ENCODE peak calls at places on chromosomes 5 and 9, in five cellular contexts. Y is fibroblast of the aortic adventitia, P is choroid plexus epithelial cell, U is AG10803, K is NB4. V is an unnamed sample.

GRCh38 chr5:145797336-145797735 is 37.8 kb downstream of the PRELID2 start:
- DNase-seq in Y (peak), P (peak), U (peak), K (peak), V (peak)

GRCh38 chr5:146699729-146700430 is 178.7 kb downstream of the PPP2R2B start:
- DNase-seq in Y (no peak), P (no peak), U (no peak), K (no peak), V (no peak)

GRCh38 chr9:83060557-83060956 is 2.4 kb downstream of the RASEF start:
- DNase-seq in Y (no peak), P (no peak), U (no peak), K (no peak), V (no peak)

GRCh38 chr5:124395287-124395686 is 351.2 kb downstream of the ZNF608 start:
- DNase-seq in Y (no peak), P (peak), U (no peak), K (no peak), V (no peak)

GRCh38 chr5:126805108-126805507 is 28.2 kb downstream of the LMNB1 start:
- DNase-seq in Y (peak), P (peak), U (peak), K (peak), V (peak)

GRCh38 chr5:81778642-81779041 is 27.7 kb upstream of the SSBP2 start:
- DNase-seq in Y (peak), P (peak), U (peak), K (peak), V (peak)

GRCh38 chr5:14286574-14287399 is 143.6 kb downstream of the TRIO start:
- DNase-seq in Y (peak), P (no peak), U (no peak), K (no peak), V (no peak)

GRCh38 chr5:61275841-61276240 is 56.2 kb upstream of the ZSWIM6 start:
- DNase-seq in Y (peak), P (peak), U (peak), K (peak), V (peak)

GRCh38 chr9:90296539-90296938 is 346.1 kb downstream of the DIRAS2 start:
- DNase-seq in Y (peak), P (no peak), U (no peak), K (no peak), V (peak)

GRCh38 chr5:140075371-140075770 is 32.3 kb upstream of the NRG2 start:
- DNase-seq in Y (peak), P (peak), U (peak), K (peak), V (peak)

GRCh38 chr9:107732781-107733529 is 243.4 kb upstream of the KLF4 start:
- DNase-seq in Y (peak), P (peak), U (peak), K (no peak), V (peak)

GRCh38 chr5:105563842-105564241 is 2001.3 kb upstream of the NUDT12 start:
- DNase-seq in Y (no peak), P (no peak), U (no peak), K (no peak), V (no peak)

GRCh38 chr5:139146809-139147742 is 51.1 kb downstream of the SIL1 start:
- DNase-seq in Y (no peak), P (peak), U (peak), K (no peak), V (no peak)

GRCh38 chr5:58724992-58725391 is 142.1 kb downstream of the RAB3C start:
- DNase-seq in Y (no peak), P (no peak), U (no peak), K (no peak), V (no peak)

GRCh38 chr5:79111387-79111959 is at the start of gene BHMT:
- DNase-seq in Y (no peak), P (no peak), U (no peak), K (no peak), V (no peak)

GRCh38 chr5:118553662-118554061 is 434.7 kb downstream of the DTWD2 start:
- DNase-seq in Y (peak), P (peak), U (peak), K (peak), V (peak)

GRCh38 chr5:93581738-93582414 is 857 bp upstream of the NR2F1-AS1 start:
- DNase-seq in Y (peak), P (peak), U (peak), K (peak), V (peak)

GRCh38 chr9:81394816-81395215 is 294.5 kb downstream of the TLE1 start:
- DNase-seq in Y (no peak), P (no peak), U (no peak), K (no peak), V (no peak)

GRCh38 chr5:170278611-170279500 is 18.7 kb downstream of the LCP2 start:
- DNase-seq in Y (no peak), P (peak), U (no peak), K (peak), V (no peak)

DNA sequence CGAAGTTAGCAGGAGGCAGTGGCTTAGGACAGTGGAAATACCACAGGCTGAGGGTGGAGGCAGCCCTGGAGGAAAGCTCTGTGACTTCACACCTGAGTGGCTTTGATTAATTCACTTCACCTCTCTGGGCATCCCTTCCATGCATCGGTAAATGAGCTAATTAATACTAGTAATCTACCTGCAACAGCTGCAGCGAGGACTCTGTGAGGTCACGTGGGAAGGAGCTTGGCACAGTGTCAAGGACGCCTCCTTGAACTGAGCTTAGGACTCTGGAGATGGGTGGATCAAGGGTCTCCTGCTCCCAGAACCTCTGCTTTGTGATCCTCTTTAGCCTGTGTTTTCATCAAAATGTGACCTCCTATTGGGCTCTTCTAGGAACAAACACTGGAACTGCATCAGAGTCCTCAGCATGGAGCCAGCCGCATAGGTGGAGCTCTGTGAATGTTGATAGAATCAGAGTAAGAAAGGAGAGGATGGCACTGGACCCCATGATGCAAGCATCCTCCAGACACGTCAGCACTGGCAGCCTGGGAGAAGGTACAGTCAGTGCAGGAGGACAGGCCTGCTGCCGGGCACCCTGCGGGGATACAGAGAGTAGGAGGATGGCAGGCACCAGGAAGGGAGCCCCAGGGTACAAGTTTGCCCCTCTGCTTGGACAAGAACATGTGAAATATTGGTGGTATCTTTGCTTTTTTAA is 952 bp upstream of the ANGPTL2 start:
- DNase-seq in Y (peak), P (no peak), U (no peak), K (no peak), V (no peak)
- H3K4me3 ChIP-seq in Y (peak), P (no peak), U (peak), K (no peak), V (peak)

GRCh38 chr5:137891849-137892248 is 2.6 kb downstream of the PKD2L2 start:
- DNase-seq in Y (no peak), P (no peak), U (no peak), K (peak), V (no peak)
- TF ChIP-seq CTCF in Y (peak), P (peak), U (no peak), K (no peak), V (peak)

GRCh38 chr5:136191304-136192014 is 1.5 kb downstream of the SMIM32 start:
- DNase-seq in Y (peak), P (peak), U (peak), K (peak), V (peak)
- H3K4me3 ChIP-seq in Y (peak), P (peak), U (peak), K (no peak), V (peak)

GRCh38 chr9:136111910-136112309 is 6.8 kb downstream of the TMEM250 start:
- DNase-seq in Y (no peak), P (no peak), U (no peak), K (no peak), V (no peak)

GRCh38 chr9:136111190-136111589 is 7.5 kb downstream of the TMEM250 start:
- DNase-seq in Y (no peak), P (no peak), U (no peak), K (no peak), V (no peak)

GRCh38 chr9:136109351-136110081 is 9.2 kb downstream of the TMEM250 start:
- DNase-seq in Y (peak), P (peak), U (peak), K (peak), V (peak)

GRCh38 chr9:136108648-136109266 is 9.9 kb downstream of the TMEM250 start:
- DNase-seq in Y (no peak), P (no peak), U (no peak), K (no peak), V (no peak)

DNA sequence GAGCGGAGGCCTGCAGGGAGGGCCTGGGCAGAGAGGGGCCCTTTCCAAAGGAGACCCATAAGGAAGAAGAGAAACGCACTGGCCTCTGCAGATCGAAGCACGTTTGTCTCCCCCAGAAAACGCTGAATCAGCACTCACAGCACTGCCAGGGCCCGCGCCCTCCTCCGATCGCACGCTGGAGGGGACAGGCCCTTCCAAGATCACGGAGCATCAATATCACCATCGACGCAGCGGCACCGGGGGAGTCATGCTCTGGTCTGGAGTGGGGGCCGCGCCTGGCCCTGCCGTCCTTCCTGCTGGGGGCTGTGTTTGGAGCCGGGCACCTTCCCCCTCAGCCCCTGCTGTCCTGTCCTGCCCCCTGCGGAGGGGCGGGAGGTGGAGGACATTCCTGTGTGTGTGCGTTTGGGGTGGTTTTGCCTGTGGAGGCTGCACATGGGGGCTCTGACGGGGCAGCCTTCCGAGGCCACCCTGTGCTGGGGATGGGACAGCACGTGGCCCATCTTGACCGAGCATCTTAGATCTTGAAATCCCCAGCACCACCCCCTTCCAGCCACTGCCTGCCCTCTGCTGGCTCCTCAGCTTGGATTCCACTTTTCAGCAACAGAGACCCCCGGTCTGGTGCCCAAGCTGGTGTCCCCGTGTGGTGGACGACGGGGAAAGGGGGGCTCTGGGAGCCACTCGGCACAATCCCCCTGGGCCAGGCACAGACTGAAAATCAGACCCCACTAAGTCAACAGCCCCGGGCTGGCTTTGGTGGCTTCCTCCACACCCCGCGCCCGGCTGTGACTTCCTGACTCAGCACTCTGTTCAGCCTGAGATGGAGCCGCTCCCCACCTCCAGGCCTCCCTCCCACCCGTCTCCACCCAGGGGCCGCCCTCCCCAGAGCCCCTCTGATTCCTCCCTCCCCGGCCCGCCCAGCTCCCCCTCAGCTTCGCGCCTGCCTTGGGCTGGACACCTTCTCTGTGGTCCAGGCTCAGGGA is 8.3 kb downstream of the TMEM250 start:
- DNase-seq in Y (peak), P (peak), U (peak), K (peak), V (peak)
- TF ChIP-seq CTCF in Y (peak), P (peak), U (peak), K (no peak), V (peak)

DNA sequence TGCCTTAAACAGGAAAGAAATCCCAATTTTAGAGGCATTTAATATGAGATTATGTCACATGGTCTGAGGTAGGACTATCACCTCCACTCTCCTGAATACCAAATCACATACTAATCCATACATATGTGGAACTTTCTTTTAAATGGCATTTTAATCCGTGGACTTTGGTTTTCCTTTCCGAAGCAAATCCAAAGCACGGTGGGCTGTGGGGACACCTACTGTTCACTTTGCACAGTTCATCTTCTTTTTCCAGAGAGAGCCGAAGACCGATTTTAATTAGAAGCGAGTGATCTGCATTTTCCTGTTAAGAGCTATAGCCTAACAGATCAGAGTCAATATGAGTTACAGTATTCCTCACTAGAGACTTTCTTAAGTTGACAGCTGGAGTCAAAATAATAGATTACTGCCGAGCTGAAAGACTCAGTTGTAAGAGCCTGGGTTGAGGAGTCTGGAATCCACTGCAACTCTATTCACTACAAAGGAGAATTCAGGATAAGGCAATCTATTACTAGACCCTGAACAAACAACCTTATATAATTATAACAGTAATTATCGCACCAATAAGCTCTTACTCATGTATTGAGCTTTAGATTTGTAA is 144.8 kb downstream of the TRPM6 start:
- DNase-seq in Y (peak), P (peak), U (peak), K (peak), V (peak)
- H3K4me3 ChIP-seq in Y (no peak), P (no peak), U (no peak), K (no peak), V (no peak)

GRCh38 chr5:123097871-123098735 is 9.1 kb downstream of the PRDM6 start:
- DNase-seq in Y (peak), P (no peak), U (no peak), K (no peak), V (no peak)

GRCh38 chr5:123098767-123099513 is 9.9 kb downstream of the PRDM6 start:
- DNase-seq in Y (peak), P (no peak), U (no peak), K (no peak), V (peak)

GRCh38 chr5:123097483-123097870 is 8.4 kb downstream of the PRDM6 start:
- DNase-seq in Y (no peak), P (no peak), U (no peak), K (no peak), V (no peak)

GRCh38 chr5:123095694-123096120 is 6.7 kb downstream of the PRDM6 start:
- DNase-seq in Y (peak), P (no peak), U (no peak), K (no peak), V (no peak)

DNA sequence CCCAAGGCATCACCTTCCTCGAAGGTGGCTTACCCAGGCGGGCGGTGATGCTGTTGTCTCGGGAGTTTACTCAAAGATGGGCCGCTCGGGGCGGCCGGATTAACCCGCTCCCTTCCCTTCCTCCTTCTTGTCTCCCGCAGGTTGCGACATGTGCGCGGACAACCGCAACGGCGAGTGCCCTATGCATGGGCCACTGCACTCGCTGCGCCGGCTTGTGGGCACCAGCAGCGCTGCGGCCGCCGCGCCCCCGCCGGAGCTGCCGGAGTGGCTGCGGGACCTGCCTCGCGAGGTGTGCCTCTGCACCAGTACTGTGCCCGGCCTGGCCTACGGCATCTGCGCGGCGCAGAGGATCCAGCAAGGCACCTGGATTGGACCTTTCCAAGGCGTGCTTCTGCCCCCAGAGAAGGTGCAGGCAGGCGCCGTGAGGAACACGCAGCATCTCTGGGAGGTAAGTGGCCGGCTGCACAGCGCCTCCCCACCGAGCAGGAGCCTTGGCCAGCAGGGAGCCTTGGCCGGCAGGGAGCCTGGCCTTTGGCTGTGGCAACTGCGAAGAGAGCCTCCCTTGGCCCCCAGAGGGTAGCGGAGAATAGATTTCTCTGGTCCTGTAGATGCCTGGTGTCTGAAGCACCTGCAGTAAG is 10.6 kb downstream of the PRDM6 start:
- DNase-seq in Y (peak), P (no peak), U (no peak), K (peak), V (no peak)
- TF ChIP-seq CTCF in Y (no peak), P (no peak), U (no peak), K (peak), V (no peak)

GRCh38 chr5:115599502-115599901 is 2.8 kb downstream of the TICAM2 start:
- DNase-seq in Y (peak), P (peak), U (peak), K (peak), V (peak)

GRCh38 chr5:115601709-115602584 is at the start of gene TICAM2:
- DNase-seq in Y (peak), P (peak), U (peak), K (peak), V (peak)

GRCh38 chr5:115602585-115603125 is 376 bp upstream of the TICAM2 start:
- DNase-seq in Y (no peak), P (no peak), U (no peak), K (peak), V (no peak)

GRCh38 chr5:115599924-115600323 is 2.4 kb downstream of the TICAM2 start:
- DNase-seq in Y (peak), P (no peak), U (no peak), K (no peak), V (no peak)

GRCh38 chr5:115600771-115601170 is 1.5 kb downstream of the TICAM2 start:
- DNase-seq in Y (no peak), P (peak), U (no peak), K (no peak), V (peak)
- H3K4me3 ChIP-seq in Y (peak), P (peak), U (peak), K (no peak), V (peak)

DNA sequence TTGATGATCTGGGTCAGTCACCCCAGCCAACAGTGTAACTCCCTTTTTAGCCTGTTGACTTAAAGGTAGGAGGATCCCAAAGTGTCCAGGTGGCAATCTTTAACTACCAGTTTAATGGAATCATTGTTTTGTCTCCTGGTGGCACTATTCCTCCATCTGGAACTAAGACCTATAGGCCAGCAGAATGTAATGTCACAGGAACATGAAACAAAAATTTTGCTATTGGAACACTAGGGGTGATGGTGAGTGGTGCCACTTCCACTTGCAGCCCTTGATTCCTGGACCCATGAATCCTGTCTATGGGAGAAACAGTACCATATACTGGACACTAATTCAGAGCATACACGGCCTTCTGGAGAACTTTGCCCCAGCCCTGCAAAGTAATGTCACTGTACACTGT is 219.5 kb upstream of the RASA1 start:
- DNase-seq in Y (no peak), P (no peak), U (no peak), K (peak), V (peak)
- TF ChIP-seq CTCF in Y (no peak), P (no peak), U (no peak), K (no peak), V (no peak)

DNA sequence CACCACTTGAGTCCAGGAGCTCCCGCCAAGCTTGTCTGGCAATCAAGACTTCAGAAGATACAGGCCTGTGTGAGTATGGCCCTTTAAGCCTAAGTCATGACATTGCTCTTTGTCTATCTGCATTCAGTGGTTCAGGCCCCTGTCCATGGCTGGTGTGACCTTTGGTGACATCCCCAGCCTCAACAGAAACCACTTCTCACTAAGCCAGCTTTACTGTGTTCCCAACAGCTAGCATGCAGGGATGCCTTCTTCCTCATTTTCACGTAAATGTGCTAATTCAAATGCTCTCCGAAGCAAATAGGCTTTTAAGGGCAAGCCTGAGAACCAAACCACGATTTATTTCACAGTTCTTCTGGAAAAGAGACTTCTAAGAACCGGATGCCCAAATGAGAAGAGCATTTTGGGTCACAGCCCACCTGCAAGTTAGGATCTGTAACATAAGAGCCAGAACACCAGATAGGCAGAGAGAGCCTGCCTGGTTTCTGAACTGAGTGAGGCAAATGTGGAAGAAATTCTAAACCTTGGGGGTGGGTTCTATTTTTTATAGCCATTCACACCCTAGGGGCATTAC is 14.9 kb downstream of the CD180 start:
- DNase-seq in Y (no peak), P (peak), U (no peak), K (peak), V (no peak)
- H3K4me3 ChIP-seq in Y (no peak), P (no peak), U (no peak), K (peak), V (no peak)